ENCODE peak calls at places on chromosomes 2 and 18, in ten cellular contexts. One of them, this sample, is unnamed.

GRCh38 chr2:183665403-183665802 is 541.2 kb downstream of the NUP35 start:
- DNase-seq in omental fat pad: no peak
- DNase-seq in NCI-H1105: peak
- DNase-seq in stimulated activated CD4-positive, alpha-beta T cell treated with anti-CD3 and anti-CD28 coated beads, TNF-alpha, amount 100 ng/mL, for 48 hours: no peak
- DNase-seq in fibroblast of lung: peak
- DNase-seq in cardiac fibroblast: no peak
- DNase-seq in NCI-H2029: peak
- DNase-seq in effector CD8-positive, alpha-beta T cell: no peak
- DNase-seq in breast epithelium: no peak
- DNase-seq in occipital lobe: no peak
- DNase-seq in this sample: no peak

GRCh38 chr2:127052068-127052770 is 54.7 kb downstream of the BIN1 start:
- DNase-seq in omental fat pad: no peak
- DNase-seq in NCI-H1105: no peak
- DNase-seq in stimulated activated CD4-positive, alpha-beta T cell treated with anti-CD3 and anti-CD28 coated beads, TNF-alpha, amount 100 ng/mL, for 48 hours: no peak
- DNase-seq in fibroblast of lung: no peak
- DNase-seq in cardiac fibroblast: no peak
- DNase-seq in NCI-H2029: no peak
- DNase-seq in effector CD8-positive, alpha-beta T cell: no peak
- DNase-seq in breast epithelium: peak
- DNase-seq in occipital lobe: peak
- DNase-seq in this sample: no peak

GRCh38 chr2:67565761-67566160 is 168.6 kb downstream of the ETAA1 start:
- DNase-seq in omental fat pad: no peak
- DNase-seq in NCI-H1105: no peak
- DNase-seq in stimulated activated CD4-positive, alpha-beta T cell treated with anti-CD3 and anti-CD28 coated beads, TNF-alpha, amount 100 ng/mL, for 48 hours: no peak
- DNase-seq in fibroblast of lung: peak
- DNase-seq in cardiac fibroblast: peak
- DNase-seq in NCI-H2029: no peak
- DNase-seq in effector CD8-positive, alpha-beta T cell: no peak
- DNase-seq in breast epithelium: no peak
- DNase-seq in occipital lobe: no peak
- DNase-seq in this sample: no peak

GRCh38 chr18:60215432-60215831 is 157.1 kb downstream of the MC4R start:
- DNase-seq in omental fat pad: no peak
- DNase-seq in NCI-H1105: no peak
- DNase-seq in stimulated activated CD4-positive, alpha-beta T cell treated with anti-CD3 and anti-CD28 coated beads, TNF-alpha, amount 100 ng/mL, for 48 hours: no peak
- DNase-seq in fibroblast of lung: no peak
- DNase-seq in cardiac fibroblast: no peak
- DNase-seq in NCI-H2029: no peak
- DNase-seq in effector CD8-positive, alpha-beta T cell: no peak
- DNase-seq in breast epithelium: no peak
- DNase-seq in occipital lobe: no peak
- DNase-seq in this sample: no peak

GRCh38 chr2:120516323-120517314 is 170.7 kb downstream of the INHBB start:
- DNase-seq in omental fat pad: no peak
- DNase-seq in NCI-H1105: no peak
- DNase-seq in stimulated activated CD4-positive, alpha-beta T cell treated with anti-CD3 and anti-CD28 coated beads, TNF-alpha, amount 100 ng/mL, for 48 hours: no peak
- DNase-seq in fibroblast of lung: no peak
- DNase-seq in cardiac fibroblast: peak
- DNase-seq in NCI-H2029: no peak
- DNase-seq in effector CD8-positive, alpha-beta T cell: no peak
- DNase-seq in breast epithelium: no peak
- DNase-seq in occipital lobe: no peak
- DNase-seq in this sample: no peak

GRCh38 chr18:35456181-35456850 is 41.4 kb downstream of the INO80C start:
- DNase-seq in omental fat pad: no peak
- DNase-seq in NCI-H1105: no peak
- DNase-seq in stimulated activated CD4-positive, alpha-beta T cell treated with anti-CD3 and anti-CD28 coated beads, TNF-alpha, amount 100 ng/mL, for 48 hours: no peak
- DNase-seq in fibroblast of lung: peak
- DNase-seq in cardiac fibroblast: peak
- DNase-seq in NCI-H2029: no peak
- DNase-seq in effector CD8-positive, alpha-beta T cell: no peak
- DNase-seq in breast epithelium: no peak
- DNase-seq in occipital lobe: no peak
- DNase-seq in this sample: no peak

GRCh38 chr2:165067958-165068612 is 112.8 kb upstream of the SLC38A11 start:
- DNase-seq in omental fat pad: no peak
- DNase-seq in NCI-H1105: peak
- DNase-seq in stimulated activated CD4-positive, alpha-beta T cell treated with anti-CD3 and anti-CD28 coated beads, TNF-alpha, amount 100 ng/mL, for 48 hours: no peak
- DNase-seq in fibroblast of lung: peak
- DNase-seq in cardiac fibroblast: peak
- DNase-seq in NCI-H2029: peak
- DNase-seq in effector CD8-positive, alpha-beta T cell: no peak
- DNase-seq in breast epithelium: no peak
- DNase-seq in occipital lobe: peak
- DNase-seq in this sample: peak

GRCh38 chr18:31245820-31246219 is 72.1 kb upstream of the DSG1 start:
- DNase-seq in omental fat pad: no peak
- DNase-seq in NCI-H1105: no peak
- DNase-seq in stimulated activated CD4-positive, alpha-beta T cell treated with anti-CD3 and anti-CD28 coated beads, TNF-alpha, amount 100 ng/mL, for 48 hours: no peak
- DNase-seq in fibroblast of lung: peak
- DNase-seq in cardiac fibroblast: no peak
- DNase-seq in NCI-H2029: no peak
- DNase-seq in effector CD8-positive, alpha-beta T cell: no peak
- DNase-seq in breast epithelium: no peak
- DNase-seq in occipital lobe: no peak
- DNase-seq in this sample: no peak

GRCh38 chr2:46358713-46359112 is 61.5 kb downstream of the EPAS1 start:
- DNase-seq in omental fat pad: no peak
- DNase-seq in NCI-H1105: no peak
- DNase-seq in stimulated activated CD4-positive, alpha-beta T cell treated with anti-CD3 and anti-CD28 coated beads, TNF-alpha, amount 100 ng/mL, for 48 hours: no peak
- DNase-seq in fibroblast of lung: no peak
- DNase-seq in cardiac fibroblast: no peak
- DNase-seq in NCI-H2029: no peak
- DNase-seq in effector CD8-positive, alpha-beta T cell: no peak
- DNase-seq in breast epithelium: no peak
- DNase-seq in occipital lobe: no peak
- DNase-seq in this sample: no peak

GRCh38 chr18:44682181-44682870 is 1.6 kb downstream of the SETBP1 start:
- DNase-seq in omental fat pad: no peak
- DNase-seq in NCI-H1105: no peak
- DNase-seq in stimulated activated CD4-positive, alpha-beta T cell treated with anti-CD3 and anti-CD28 coated beads, TNF-alpha, amount 100 ng/mL, for 48 hours: no peak
- DNase-seq in fibroblast of lung: no peak
- DNase-seq in cardiac fibroblast: no peak
- DNase-seq in NCI-H2029: no peak
- DNase-seq in effector CD8-positive, alpha-beta T cell: no peak
- DNase-seq in breast epithelium: no peak
- DNase-seq in occipital lobe: no peak
- DNase-seq in this sample: no peak

GRCh38 chr2:26770986-26771586 is 7.0 kb downstream of the SLC35F6 start:
- DNase-seq in omental fat pad: peak
- DNase-seq in NCI-H1105: no peak
- DNase-seq in stimulated activated CD4-positive, alpha-beta T cell treated with anti-CD3 and anti-CD28 coated beads, TNF-alpha, amount 100 ng/mL, for 48 hours: no peak
- DNase-seq in fibroblast of lung: peak
- DNase-seq in cardiac fibroblast: peak
- DNase-seq in NCI-H2029: peak
- DNase-seq in effector CD8-positive, alpha-beta T cell: peak
- DNase-seq in breast epithelium: peak
- DNase-seq in occipital lobe: no peak
- DNase-seq in this sample: peak

GRCh38 chr18:48442761-48443160 is 33.6 kb upstream of the ZBTB7C start:
- DNase-seq in omental fat pad: no peak
- DNase-seq in NCI-H1105: no peak
- DNase-seq in stimulated activated CD4-positive, alpha-beta T cell treated with anti-CD3 and anti-CD28 coated beads, TNF-alpha, amount 100 ng/mL, for 48 hours: no peak
- DNase-seq in fibroblast of lung: peak
- DNase-seq in cardiac fibroblast: no peak
- DNase-seq in NCI-H2029: no peak
- DNase-seq in effector CD8-positive, alpha-beta T cell: no peak
- DNase-seq in breast epithelium: no peak
- DNase-seq in occipital lobe: no peak
- DNase-seq in this sample: no peak

GRCh38 chr2:215921884-215922283 is 91.5 kb downstream of the MREG start:
- DNase-seq in omental fat pad: no peak
- DNase-seq in NCI-H1105: no peak
- DNase-seq in stimulated activated CD4-positive, alpha-beta T cell treated with anti-CD3 and anti-CD28 coated beads, TNF-alpha, amount 100 ng/mL, for 48 hours: no peak
- DNase-seq in fibroblast of lung: peak
- DNase-seq in cardiac fibroblast: peak
- DNase-seq in NCI-H2029: no peak
- DNase-seq in effector CD8-positive, alpha-beta T cell: no peak
- DNase-seq in breast epithelium: no peak
- DNase-seq in occipital lobe: no peak
- DNase-seq in this sample: peak

GRCh38 chr18:50970006-50970405 is 2.2 kb downstream of the ELAC1 start:
- DNase-seq in omental fat pad: no peak
- DNase-seq in NCI-H1105: peak
- DNase-seq in stimulated activated CD4-positive, alpha-beta T cell treated with anti-CD3 and anti-CD28 coated beads, TNF-alpha, amount 100 ng/mL, for 48 hours: no peak
- DNase-seq in fibroblast of lung: no peak
- DNase-seq in cardiac fibroblast: no peak
- DNase-seq in NCI-H2029: peak
- DNase-seq in effector CD8-positive, alpha-beta T cell: no peak
- DNase-seq in breast epithelium: peak
- DNase-seq in occipital lobe: no peak
- DNase-seq in this sample: no peak

GRCh38 chr18:47418746-47419145 is 167.3 kb upstream of the SKOR2 start:
- DNase-seq in omental fat pad: no peak
- DNase-seq in NCI-H1105: no peak
- DNase-seq in stimulated activated CD4-positive, alpha-beta T cell treated with anti-CD3 and anti-CD28 coated beads, TNF-alpha, amount 100 ng/mL, for 48 hours: no peak
- DNase-seq in fibroblast of lung: peak
- DNase-seq in cardiac fibroblast: no peak
- DNase-seq in NCI-H2029: no peak
- DNase-seq in effector CD8-positive, alpha-beta T cell: no peak
- DNase-seq in breast epithelium: no peak
- DNase-seq in occipital lobe: no peak
- DNase-seq in this sample: peak

GRCh38 chr2:149080964-149081363 is 42.5 kb downstream of the LYPD6B start:
- DNase-seq in omental fat pad: no peak
- DNase-seq in NCI-H1105: peak
- DNase-seq in stimulated activated CD4-positive, alpha-beta T cell treated with anti-CD3 and anti-CD28 coated beads, TNF-alpha, amount 100 ng/mL, for 48 hours: no peak
- DNase-seq in fibroblast of lung: no peak
- DNase-seq in cardiac fibroblast: no peak
- DNase-seq in NCI-H2029: peak
- DNase-seq in effector CD8-positive, alpha-beta T cell: no peak
- DNase-seq in breast epithelium: no peak
- DNase-seq in occipital lobe: no peak
- DNase-seq in this sample: no peak

GRCh38 chr18:60358516-60358915 is 14.1 kb downstream of the MC4R start:
- DNase-seq in omental fat pad: no peak
- DNase-seq in NCI-H1105: no peak
- DNase-seq in stimulated activated CD4-positive, alpha-beta T cell treated with anti-CD3 and anti-CD28 coated beads, TNF-alpha, amount 100 ng/mL, for 48 hours: no peak
- DNase-seq in fibroblast of lung: peak
- DNase-seq in cardiac fibroblast: peak
- DNase-seq in NCI-H2029: no peak
- DNase-seq in effector CD8-positive, alpha-beta T cell: no peak
- DNase-seq in breast epithelium: no peak
- DNase-seq in occipital lobe: no peak
- DNase-seq in this sample: no peak

GRCh38 chr18:33812186-33812585 is 234.2 kb downstream of the ASXL3 start:
- DNase-seq in omental fat pad: no peak
- DNase-seq in NCI-H1105: peak
- DNase-seq in stimulated activated CD4-positive, alpha-beta T cell treated with anti-CD3 and anti-CD28 coated beads, TNF-alpha, amount 100 ng/mL, for 48 hours: no peak
- DNase-seq in fibroblast of lung: no peak
- DNase-seq in cardiac fibroblast: no peak
- DNase-seq in NCI-H2029: no peak
- DNase-seq in effector CD8-positive, alpha-beta T cell: no peak
- DNase-seq in breast epithelium: no peak
- DNase-seq in occipital lobe: no peak
- DNase-seq in this sample: no peak

GRCh38 chr2:28956415-28956826 is 24.7 kb upstream of the TOGARAM2 start:
- DNase-seq in omental fat pad: no peak
- DNase-seq in NCI-H1105: no peak
- DNase-seq in stimulated activated CD4-positive, alpha-beta T cell treated with anti-CD3 and anti-CD28 coated beads, TNF-alpha, amount 100 ng/mL, for 48 hours: peak
- DNase-seq in fibroblast of lung: peak
- DNase-seq in cardiac fibroblast: peak
- DNase-seq in NCI-H2029: no peak
- DNase-seq in effector CD8-positive, alpha-beta T cell: no peak
- DNase-seq in breast epithelium: no peak
- DNase-seq in occipital lobe: peak
- DNase-seq in this sample: peak

GRCh38 chr2:164960159-164960558 is 4.8 kb upstream of the SLC38A11 start:
- DNase-seq in omental fat pad: no peak
- DNase-seq in NCI-H1105: peak
- DNase-seq in stimulated activated CD4-positive, alpha-beta T cell treated with anti-CD3 and anti-CD28 coated beads, TNF-alpha, amount 100 ng/mL, for 48 hours: no peak
- DNase-seq in fibroblast of lung: no peak
- DNase-seq in cardiac fibroblast: no peak
- DNase-seq in NCI-H2029: peak
- DNase-seq in effector CD8-positive, alpha-beta T cell: no peak
- DNase-seq in breast epithelium: no peak
- DNase-seq in occipital lobe: no peak
- DNase-seq in this sample: no peak

GRCh38 chr18:10482985-10483949 is 28.8 kb downstream of the APCDD1 start:
- DNase-seq in omental fat pad: no peak
- DNase-seq in NCI-H1105: no peak
- DNase-seq in stimulated activated CD4-positive, alpha-beta T cell treated with anti-CD3 and anti-CD28 coated beads, TNF-alpha, amount 100 ng/mL, for 48 hours: no peak
- DNase-seq in fibroblast of lung: no peak
- DNase-seq in cardiac fibroblast: no peak
- DNase-seq in NCI-H2029: no peak
- DNase-seq in effector CD8-positive, alpha-beta T cell: no peak
- DNase-seq in breast epithelium: no peak
- DNase-seq in occipital lobe: no peak
- DNase-seq in this sample: no peak

GRCh38 chr2:47904903-47905453 is 1.3 kb downstream of the FBXO11 start:
- DNase-seq in omental fat pad: no peak
- DNase-seq in NCI-H1105: no peak
- DNase-seq in stimulated activated CD4-positive, alpha-beta T cell treated with anti-CD3 and anti-CD28 coated beads, TNF-alpha, amount 100 ng/mL, for 48 hours: no peak
- DNase-seq in fibroblast of lung: peak
- DNase-seq in cardiac fibroblast: peak
- DNase-seq in NCI-H2029: no peak
- DNase-seq in effector CD8-positive, alpha-beta T cell: peak
- DNase-seq in breast epithelium: no peak
- DNase-seq in occipital lobe: peak
- DNase-seq in this sample: peak

GRCh38 chr2:198135481-198135934 is 331.1 kb downstream of the PLCL1 start:
- DNase-seq in omental fat pad: no peak
- DNase-seq in NCI-H1105: no peak
- DNase-seq in stimulated activated CD4-positive, alpha-beta T cell treated with anti-CD3 and anti-CD28 coated beads, TNF-alpha, amount 100 ng/mL, for 48 hours: no peak
- DNase-seq in fibroblast of lung: peak
- DNase-seq in cardiac fibroblast: peak
- DNase-seq in NCI-H2029: no peak
- DNase-seq in effector CD8-positive, alpha-beta T cell: no peak
- DNase-seq in breast epithelium: no peak
- DNase-seq in occipital lobe: no peak
- DNase-seq in this sample: peak

GRCh38 chr2:3612639-3613523 is 18.0 kb downstream of the COLEC11 start:
- DNase-seq in omental fat pad: no peak
- DNase-seq in NCI-H1105: no peak
- DNase-seq in stimulated activated CD4-positive, alpha-beta T cell treated with anti-CD3 and anti-CD28 coated beads, TNF-alpha, amount 100 ng/mL, for 48 hours: no peak
- DNase-seq in fibroblast of lung: no peak
- DNase-seq in cardiac fibroblast: no peak
- DNase-seq in NCI-H2029: no peak
- DNase-seq in effector CD8-positive, alpha-beta T cell: no peak
- DNase-seq in breast epithelium: peak
- DNase-seq in occipital lobe: no peak
- DNase-seq in this sample: no peak

GRCh38 chr2:189580267-189580661 is 322 bp downstream of the SLC40A1 start:
- DNase-seq in omental fat pad: no peak
- DNase-seq in NCI-H1105: peak
- DNase-seq in stimulated activated CD4-positive, alpha-beta T cell treated with anti-CD3 and anti-CD28 coated beads, TNF-alpha, amount 100 ng/mL, for 48 hours: no peak
- DNase-seq in fibroblast of lung: peak
- DNase-seq in cardiac fibroblast: no peak
- DNase-seq in NCI-H2029: no peak
- DNase-seq in effector CD8-positive, alpha-beta T cell: no peak
- DNase-seq in breast epithelium: no peak
- DNase-seq in occipital lobe: no peak
- DNase-seq in this sample: no peak

GRCh38 chr18:77131100-77131651 is 1.4 kb downstream of the MBP start:
- DNase-seq in omental fat pad: no peak
- DNase-seq in NCI-H1105: no peak
- DNase-seq in stimulated activated CD4-positive, alpha-beta T cell treated with anti-CD3 and anti-CD28 coated beads, TNF-alpha, amount 100 ng/mL, for 48 hours: no peak
- DNase-seq in fibroblast of lung: peak
- DNase-seq in cardiac fibroblast: peak
- DNase-seq in NCI-H2029: no peak
- DNase-seq in effector CD8-positive, alpha-beta T cell: no peak
- DNase-seq in breast epithelium: no peak
- DNase-seq in occipital lobe: no peak
- DNase-seq in this sample: peak

GRCh38 chr2:132681766-132682165 is 11.8 kb upstream of the LYPD1 start:
- DNase-seq in omental fat pad: no peak
- DNase-seq in NCI-H1105: no peak
- DNase-seq in stimulated activated CD4-positive, alpha-beta T cell treated with anti-CD3 and anti-CD28 coated beads, TNF-alpha, amount 100 ng/mL, for 48 hours: no peak
- DNase-seq in fibroblast of lung: no peak
- DNase-seq in cardiac fibroblast: no peak
- DNase-seq in NCI-H2029: no peak
- DNase-seq in effector CD8-positive, alpha-beta T cell: no peak
- DNase-seq in breast epithelium: no peak
- DNase-seq in occipital lobe: no peak
- DNase-seq in this sample: no peak

GRCh38 chr2:46332686-46333281 is 35.6 kb downstream of the EPAS1 start:
- DNase-seq in omental fat pad: no peak
- DNase-seq in NCI-H1105: no peak
- DNase-seq in stimulated activated CD4-positive, alpha-beta T cell treated with anti-CD3 and anti-CD28 coated beads, TNF-alpha, amount 100 ng/mL, for 48 hours: no peak
- DNase-seq in fibroblast of lung: no peak
- DNase-seq in cardiac fibroblast: no peak
- DNase-seq in NCI-H2029: no peak
- DNase-seq in effector CD8-positive, alpha-beta T cell: no peak
- DNase-seq in breast epithelium: no peak
- DNase-seq in occipital lobe: no peak
- DNase-seq in this sample: no peak